ENCODE peak calls at places on chromosome 10, in ten cellular contexts. S, J, N, A, M, Z, W, B, R and C are unnamed samples.

GRCh38 chr10:125157473-125157865 is 2.9 kb downstream of the CTBP2 start:
- DNase-seq in S (peak), J (no peak), N (no peak), A (peak), M (no peak), Z (no peak), W (no peak), B (no peak), R (no peak), C (peak)

GRCh38 chr10:24469993-24470392 is 253.7 kb downstream of the ARHGAP21 start:
- DNase-seq in S (no peak), J (no peak), N (no peak), A (no peak), M (no peak), Z (no peak), W (no peak), B (no peak), R (no peak), C (peak)

GRCh38 chr10:68301790-68302502 is 29.9 kb upstream of the HNRNPH3 start:
- DNase-seq in S (no peak), J (no peak), N (peak), A (no peak), M (no peak), Z (peak), W (no peak), B (peak), R (no peak), C (no peak)

GRCh38 chr10:101217450-101218281 is 11.6 kb downstream of the LBX1 start:
- DNase-seq in S (peak), J (peak), N (no peak), A (no peak), M (peak), Z (no peak), W (no peak), B (no peak), R (no peak), C (peak)

GRCh38 chr10:114751856-114752255 is 69.7 kb upstream of the FHIP2A start:
- DNase-seq in S (no peak), J (no peak), N (peak), A (no peak), M (no peak), Z (peak), W (no peak), B (no peak), R (no peak), C (no peak)

GRCh38 chr10:33335800-33336605 is 1.5 kb upstream of the NRP1 start:
- DNase-seq in S (peak), J (peak), N (peak), A (no peak), M (no peak), Z (no peak), W (peak), B (no peak), R (no peak), C (peak)

GRCh38 chr10:32055478-32056135 is 618 bp downstream of the KIF5B start:
- DNase-seq in S (peak), J (peak), N (peak), A (no peak), M (no peak), Z (no peak), W (peak), B (peak), R (peak), C (peak)

GRCh38 chr10:14507156-14507555 is 176.4 kb upstream of the FRMD4A start:
- DNase-seq in S (no peak), J (peak), N (no peak), A (peak), M (no peak), Z (no peak), W (no peak), B (no peak), R (peak), C (no peak)

GRCh38 chr10:7484456-7485266 is 73.8 kb upstream of the SFMBT2 start:
- DNase-seq in S (peak), J (peak), N (no peak), A (no peak), M (no peak), Z (no peak), W (peak), B (no peak), R (peak), C (peak)

GRCh38 chr10:74822583-74823089 is 3.8 kb upstream of the KAT6B start:
- DNase-seq in S (no peak), J (no peak), N (peak), A (no peak), M (no peak), Z (no peak), W (no peak), B (peak), R (no peak), C (no peak)

GRCh38 chr10:71829171-71829570 is 21.9 kb downstream of the PSAP start:
- DNase-seq in S (no peak), J (no peak), N (peak), A (no peak), M (no peak), Z (no peak), W (no peak), B (no peak), R (no peak), C (no peak)

GRCh38 chr10:24428410-24428782 is 219.5 kb downstream of the KIAA1217 start:
- DNase-seq in S (no peak), J (no peak), N (peak), A (no peak), M (no peak), Z (no peak), W (no peak), B (no peak), R (no peak), C (no peak)

GRCh38 chr10:100403734-100404133 is 56.7 kb downstream of the SCD start:
- DNase-seq in S (no peak), J (no peak), N (no peak), A (peak), M (no peak), Z (no peak), W (no peak), B (no peak), R (no peak), C (no peak)